ENCODE peak calls at places on chromosomes 12 and 14, in seven cellular contexts. K, J, T, D, L, B and A are unnamed samples.

GRCh38 chr14:50045039-50045711 is 71.2 kb downstream of the VCPKMT start:
- DNase-seq in T (peak; percentile 56), L (peak; percentile 55), D (no peak), K (peak; percentile 85), B (peak; percentile 35), J (peak; percentile 78), A (no peak)

GRCh38 chr12:25868193-25868592 is 90.3 kb upstream of the RASSF8 start:
- DNase-seq in D (no peak), L (no peak), B (no peak), K (no peak), T (no peak), J (no peak), A (no peak)

GRCh38 chr12:103182299-103182698 is 224.8 kb downstream of the ASCL1 start:
- DNase-seq in L (no peak), K (no peak), D (no peak), T (no peak), J (no peak), B (no peak), A (no peak)

GRCh38 chr12:31353730-31354708 is 28.1 kb upstream of the SINHCAF start:
- DNase-seq in K (no peak), J (peak; percentile 14), T (no peak), D (no peak), B (no peak), L (no peak), A (no peak)

GRCh38 chr12:6925543-6926279 is 2.0 kb upstream of the ATN1 start:
- DNase-seq in L (no peak), D (peak; percentile 67), B (no peak), T (peak; percentile 64), K (peak; percentile 82), J (peak; percentile 90), A (peak; percentile 89)

GRCh38 chr12:21478756-21479455 is 22.5 kb downstream of the RECQL start:
- DNase-seq in L (no peak), B (no peak), J (no peak), T (no peak), K (no peak), D (no peak), A (no peak)

GRCh38 chr12:98533723-98534251 is 18.4 kb downstream of the TMPO start:
- DNase-seq in T (no peak), J (no peak), K (no peak), D (no peak), B (no peak), L (no peak), A (peak; percentile 63)

GRCh38 chr12:118059645-118060275 is 1.2 kb downstream of the WSB2 start:
- DNase-seq in B (no peak), K (no peak), J (no peak), T (no peak), D (no peak), L (no peak), A (peak; percentile 8)

GRCh38 chr14:85531594-85532391 is 1.8 kb downstream of the FLRT2 start:
- DNase-seq in T (peak; percentile 48), J (peak; percentile 31), K (peak; percentile 74), L (no peak), D (peak; percentile 73), B (no peak), A (peak; percentile 53)

GRCh38 chr12:54977155-54977554 is 7.4 kb downstream of the TESPA1 start:
- DNase-seq in K (no peak), T (no peak), J (no peak), L (no peak), D (no peak), B (no peak), A (peak; percentile 30)

GRCh38 chr12:117333331-117334000 is 28.0 kb downstream of the NOS1 start:
- DNase-seq in B (no peak), T (no peak), L (no peak), J (no peak), D (peak; percentile 37), K (no peak), A (no peak)

GRCh38 chr12:56163533-56164344 is 5.6 kb downstream of the MYL6 start:
- DNase-seq in J (no peak), B (no peak), T (no peak), L (no peak), K (no peak), D (no peak), A (peak; percentile 42)

GRCh38 chr14:21579976-21580375 is at the start of gene OR10G3:
- DNase-seq in B (no peak), L (no peak), T (no peak), J (no peak), D (no peak), K (no peak), A (no peak)

GRCh38 chr12:25269701-25270100 is 19.0 kb upstream of the KRAS start:
- DNase-seq in T (no peak), B (no peak), D (no peak), K (no peak), L (no peak), J (no peak), A (no peak)

GRCh38 chr12:107027304-107028053 is 40.5 kb upstream of the MTERF2 start:
- DNase-seq in D (no peak), K (no peak), B (peak; percentile 12), T (no peak), J (peak; percentile 64), L (peak; percentile 38), A (no peak)

GRCh38 chr14:92690171-92691011 is 58.0 kb downstream of the LGMN start:
- DNase-seq in J (peak; percentile 44), L (no peak), K (peak; percentile 67), T (peak; percentile 78), B (no peak), D (no peak), A (peak; percentile 69)

GRCh38 chr14:100486025-100486828 is 101.0 kb downstream of the BEGAIN start:
- DNase-seq in L (peak; percentile 45), B (peak; percentile 50), D (peak; percentile 21), T (peak; percentile 80), J (peak; percentile 77), K (peak; percentile 76), A (peak; percentile 78)

GRCh38 chr14:103716091-103716801 is 636 bp downstream of the ZFYVE21 start:
- DNase-seq in D (peak; percentile 6), J (no peak), B (no peak), K (peak; percentile 81), T (peak; percentile 71), L (peak; percentile 8), A (peak; percentile 26)

GRCh38 chr12:53239643-53240258 is 7.7 kb upstream of the RARG start:
- DNase-seq in K (no peak), J (no peak), D (no peak), B (no peak), L (no peak), T (no peak), A (no peak)

GRCh38 chr12:90959538-90960139 is 4.7 kb upstream of the CCER1 start:
- DNase-seq in J (peak; percentile 26), B (no peak), D (no peak), K (no peak), T (no peak), L (no peak), A (peak; percentile 67)

GRCh38 chr12:49954863-49955830 is 4.6 kb downstream of the AQP2 start:
- DNase-seq in T (no peak), K (peak; percentile 65), L (no peak), J (no peak), D (no peak), B (no peak), A (no peak)

GRCh38 chr12:1795221-1795784 is 25.1 kb upstream of the LRTM2 start:
- DNase-seq in B (no peak), D (no peak), T (peak; percentile 44), L (no peak), K (peak; percentile 61), J (no peak), A (no peak)

GRCh38 chr14:100193417-100194357 is 34.2 kb upstream of the DEGS2 start:
- DNase-seq in J (no peak), L (no peak), K (no peak), B (no peak), T (no peak), D (peak; percentile 47), A (no peak)

GRCh38 chr12:20822925-20823324 is 12.4 kb downstream of the SLCO1B3 start:
- DNase-seq in B (no peak), T (no peak), D (no peak), L (no peak), J (peak; percentile 10), K (no peak), A (no peak)

GRCh38 chr12:116929885-116930284 is 19.1 kb downstream of the FBXW8 start:
- DNase-seq in J (no peak), K (no peak), D (no peak), T (no peak), L (no peak), B (no peak), A (no peak)

GRCh38 chr12:12010277-12011031 is 60.3 kb upstream of the BCL2L14 start:
- DNase-seq in J (peak; percentile 69), T (no peak), L (peak; percentile 22), B (no peak), K (peak; percentile 76), D (peak; percentile 52), A (peak; percentile 89)

GRCh38 chr12:67472551-67472950 is 176.0 kb upstream of the DYRK2 start:
- DNase-seq in B (no peak), L (no peak), D (peak; percentile 17), K (no peak), T (no peak), J (no peak), A (no peak)

GRCh38 chr14:71471604-71472003 is 460.6 kb upstream of the RGS6 start:
- DNase-seq in D (no peak), J (no peak), K (no peak), L (no peak), T (no peak), B (no peak), A (no peak)

GRCh38 chr14:27881063-27881462 is 885.5 kb upstream of the FOXG1 start:
- DNase-seq in J (no peak), K (no peak), B (no peak), T (no peak), L (no peak), D (no peak), A (no peak)

GRCh38 chr12:10372534-10372931 is 17.3 kb downstream of the KLRK1 start:
- DNase-seq in T (no peak), L (no peak), B (no peak), J (no peak), D (no peak), K (no peak), A (no peak)

GRCh38 chr14:97149775-97150174 is 352.6 kb downstream of the VRK1 start:
- DNase-seq in T (no peak), L (no peak), J (no peak), D (no peak), K (no peak), B (no peak), A (no peak)